ENCODE peak calls at places on chromosomes 3 and 15, in five cellular contexts. One of them, this sample, is unnamed.

GRCh38 chr3:40124918-40125317 is 184.6 kb upstream of the EIF1B start:
- DNase-seq in kidney tubule cell: no peak
- DNase-seq in activated CD4-positive, alpha-beta T cell treated with anti-CD3 and anti-CD28 coated beads, Interleukin-2, amount 10 ng/mL, durations not matched to agents 24 days and 14 days: no peak
- DNase-seq in NCI-H1417: no peak
- DNase-seq in Right ventricle myocardium superior: no peak
- DNase-seq in this sample: peak; percentile 35

GRCh38 chr15:62241135-62241770 is 76.2 kb upstream of the C2CD4B start:
- DNase-seq in kidney tubule cell: peak; percentile 59
- DNase-seq in activated CD4-positive, alpha-beta T cell treated with anti-CD3 and anti-CD28 coated beads, Interleukin-2, amount 10 ng/mL, durations not matched to agents 24 days and 14 days: no peak
- DNase-seq in NCI-H1417: no peak
- DNase-seq in Right ventricle myocardium superior: no peak
- DNase-seq in this sample: no peak

GRCh38 chr15:29122506-29122905 is 147.1 kb downstream of the NSMCE3 start:
- DNase-seq in kidney tubule cell: no peak
- DNase-seq in activated CD4-positive, alpha-beta T cell treated with anti-CD3 and anti-CD28 coated beads, Interleukin-2, amount 10 ng/mL, durations not matched to agents 24 days and 14 days: no peak
- DNase-seq in NCI-H1417: no peak
- DNase-seq in Right ventricle myocardium superior: peak; percentile 10
- DNase-seq in this sample: no peak

GRCh38 chr3:59212128-59212764 is 162.4 kb upstream of the CFAP20DC start:
- DNase-seq in kidney tubule cell: peak; percentile 60
- DNase-seq in activated CD4-positive, alpha-beta T cell treated with anti-CD3 and anti-CD28 coated beads, Interleukin-2, amount 10 ng/mL, durations not matched to agents 24 days and 14 days: peak; percentile 73
- DNase-seq in NCI-H1417: peak; percentile 50
- DNase-seq in Right ventricle myocardium superior: no peak
- DNase-seq in this sample: peak; percentile 66

GRCh38 chr15:31516459-31516858 is 189.8 kb downstream of the KLF13 start:
- DNase-seq in kidney tubule cell: no peak
- DNase-seq in activated CD4-positive, alpha-beta T cell treated with anti-CD3 and anti-CD28 coated beads, Interleukin-2, amount 10 ng/mL, durations not matched to agents 24 days and 14 days: no peak
- DNase-seq in NCI-H1417: no peak
- DNase-seq in Right ventricle myocardium superior: no peak
- DNase-seq in this sample: no peak

GRCh38 chr15:25504307-25504706 is 65.5 kb upstream of the UBE3A start:
- DNase-seq in kidney tubule cell: peak; percentile 9
- DNase-seq in activated CD4-positive, alpha-beta T cell treated with anti-CD3 and anti-CD28 coated beads, Interleukin-2, amount 10 ng/mL, durations not matched to agents 24 days and 14 days: no peak
- DNase-seq in NCI-H1417: no peak
- DNase-seq in Right ventricle myocardium superior: no peak
- DNase-seq in this sample: no peak

GRCh38 chr3:157533298-157533870 is 30.2 kb upstream of the VEPH1 start:
- DNase-seq in kidney tubule cell: peak; percentile 65
- DNase-seq in activated CD4-positive, alpha-beta T cell treated with anti-CD3 and anti-CD28 coated beads, Interleukin-2, amount 10 ng/mL, durations not matched to agents 24 days and 14 days: no peak
- DNase-seq in NCI-H1417: no peak
- DNase-seq in Right ventricle myocardium superior: no peak
- DNase-seq in this sample: no peak

GRCh38 chr3:27224197-27224596 is 145.0 kb downstream of the NEK10 start:
- DNase-seq in kidney tubule cell: no peak
- DNase-seq in activated CD4-positive, alpha-beta T cell treated with anti-CD3 and anti-CD28 coated beads, Interleukin-2, amount 10 ng/mL, durations not matched to agents 24 days and 14 days: no peak
- DNase-seq in NCI-H1417: no peak
- DNase-seq in Right ventricle myocardium superior: peak; percentile 74
- DNase-seq in this sample: no peak

GRCh38 chr3:53328750-53329149 is 18.6 kb downstream of the DCP1A start:
- DNase-seq in kidney tubule cell: no peak
- DNase-seq in activated CD4-positive, alpha-beta T cell treated with anti-CD3 and anti-CD28 coated beads, Interleukin-2, amount 10 ng/mL, durations not matched to agents 24 days and 14 days: no peak
- DNase-seq in NCI-H1417: no peak
- DNase-seq in Right ventricle myocardium superior: no peak
- DNase-seq in this sample: no peak

GRCh38 chr3:13102386-13103345 is 29.4 kb upstream of the IQSEC1 start:
- DNase-seq in kidney tubule cell: no peak
- DNase-seq in activated CD4-positive, alpha-beta T cell treated with anti-CD3 and anti-CD28 coated beads, Interleukin-2, amount 10 ng/mL, durations not matched to agents 24 days and 14 days: no peak
- DNase-seq in NCI-H1417: no peak
- DNase-seq in Right ventricle myocardium superior: peak; percentile 14
- DNase-seq in this sample: no peak

GRCh38 chr3:160635213-160635612 is 41.7 kb upstream of the ARL14 start:
- DNase-seq in kidney tubule cell: no peak
- DNase-seq in activated CD4-positive, alpha-beta T cell treated with anti-CD3 and anti-CD28 coated beads, Interleukin-2, amount 10 ng/mL, durations not matched to agents 24 days and 14 days: no peak
- DNase-seq in NCI-H1417: no peak
- DNase-seq in Right ventricle myocardium superior: no peak
- DNase-seq in this sample: no peak

GRCh38 chr3:45962033-45962432 is 18.8 kb downstream of the CXCR6 start:
- DNase-seq in kidney tubule cell: no peak
- DNase-seq in activated CD4-positive, alpha-beta T cell treated with anti-CD3 and anti-CD28 coated beads, Interleukin-2, amount 10 ng/mL, durations not matched to agents 24 days and 14 days: peak; percentile 81
- DNase-seq in NCI-H1417: no peak
- DNase-seq in Right ventricle myocardium superior: no peak
- DNase-seq in this sample: no peak

GRCh38 chr3:45937206-45938042 is 5.8 kb upstream of the CXCR6 start:
- DNase-seq in kidney tubule cell: no peak
- DNase-seq in activated CD4-positive, alpha-beta T cell treated with anti-CD3 and anti-CD28 coated beads, Interleukin-2, amount 10 ng/mL, durations not matched to agents 24 days and 14 days: no peak
- DNase-seq in NCI-H1417: no peak
- DNase-seq in Right ventricle myocardium superior: no peak
- DNase-seq in this sample: no peak

GRCh38 chr3:46013316-46014094 is 13.8 kb downstream of the XCR1 start:
- DNase-seq in kidney tubule cell: no peak
- DNase-seq in activated CD4-positive, alpha-beta T cell treated with anti-CD3 and anti-CD28 coated beads, Interleukin-2, amount 10 ng/mL, durations not matched to agents 24 days and 14 days: no peak
- DNase-seq in NCI-H1417: no peak
- DNase-seq in Right ventricle myocardium superior: no peak
- DNase-seq in this sample: no peak

GRCh38 chr15:29141206-29141907 is 128.3 kb downstream of the NSMCE3 start:
- DNase-seq in kidney tubule cell: peak; percentile 69
- DNase-seq in activated CD4-positive, alpha-beta T cell treated with anti-CD3 and anti-CD28 coated beads, Interleukin-2, amount 10 ng/mL, durations not matched to agents 24 days and 14 days: no peak
- DNase-seq in NCI-H1417: no peak
- DNase-seq in Right ventricle myocardium superior: peak; percentile 27
- DNase-seq in this sample: no peak

GRCh38 chr3:19254784-19255338 is 106.6 kb downstream of the KCNH8 start:
- DNase-seq in kidney tubule cell: no peak
- DNase-seq in activated CD4-positive, alpha-beta T cell treated with anti-CD3 and anti-CD28 coated beads, Interleukin-2, amount 10 ng/mL, durations not matched to agents 24 days and 14 days: no peak
- DNase-seq in NCI-H1417: no peak
- DNase-seq in Right ventricle myocardium superior: no peak
- DNase-seq in this sample: no peak

GRCh38 chr15:74200871-74201419 is 1.6 kb downstream of the STRA6 start:
- DNase-seq in kidney tubule cell: peak; percentile 36
- DNase-seq in activated CD4-positive, alpha-beta T cell treated with anti-CD3 and anti-CD28 coated beads, Interleukin-2, amount 10 ng/mL, durations not matched to agents 24 days and 14 days: no peak
- DNase-seq in NCI-H1417: no peak
- DNase-seq in Right ventricle myocardium superior: no peak
- DNase-seq in this sample: no peak

GRCh38 chr3:16402451-16402850 is 111.0 kb downstream of the RFTN1 start:
- DNase-seq in kidney tubule cell: no peak
- DNase-seq in activated CD4-positive, alpha-beta T cell treated with anti-CD3 and anti-CD28 coated beads, Interleukin-2, amount 10 ng/mL, durations not matched to agents 24 days and 14 days: no peak
- DNase-seq in NCI-H1417: no peak
- DNase-seq in Right ventricle myocardium superior: no peak
- DNase-seq in this sample: no peak

GRCh38 chr15:78105541-78106241 is 13.3 kb downstream of the SH2D7 start:
- DNase-seq in kidney tubule cell: no peak
- DNase-seq in activated CD4-positive, alpha-beta T cell treated with anti-CD3 and anti-CD28 coated beads, Interleukin-2, amount 10 ng/mL, durations not matched to agents 24 days and 14 days: peak; percentile 76
- DNase-seq in NCI-H1417: no peak
- DNase-seq in Right ventricle myocardium superior: no peak
- DNase-seq in this sample: no peak

GRCh38 chr15:56734013-56734625 is 810 bp upstream of the ZNF280D start:
- DNase-seq in kidney tubule cell: no peak
- DNase-seq in activated CD4-positive, alpha-beta T cell treated with anti-CD3 and anti-CD28 coated beads, Interleukin-2, amount 10 ng/mL, durations not matched to agents 24 days and 14 days: peak; percentile 59
- DNase-seq in NCI-H1417: no peak
- DNase-seq in Right ventricle myocardium superior: no peak
- DNase-seq in this sample: no peak

GRCh38 chr15:56464893-56465520 is at the start of gene MNS1:
- DNase-seq in kidney tubule cell: peak; percentile 98
- DNase-seq in activated CD4-positive, alpha-beta T cell treated with anti-CD3 and anti-CD28 coated beads, Interleukin-2, amount 10 ng/mL, durations not matched to agents 24 days and 14 days: peak; percentile 94
- DNase-seq in NCI-H1417: peak; percentile 91
- DNase-seq in Right ventricle myocardium superior: peak; percentile 92
- DNase-seq in this sample: peak; percentile 89

GRCh38 chr3:45473841-45474240 is 85.5 kb downstream of the LARS2 start:
- DNase-seq in kidney tubule cell: no peak
- DNase-seq in activated CD4-positive, alpha-beta T cell treated with anti-CD3 and anti-CD28 coated beads, Interleukin-2, amount 10 ng/mL, durations not matched to agents 24 days and 14 days: no peak
- DNase-seq in NCI-H1417: no peak
- DNase-seq in Right ventricle myocardium superior: no peak
- DNase-seq in this sample: no peak

GRCh38 chr15:46365612-46366011 is 730.8 kb downstream of the SQOR start:
- DNase-seq in kidney tubule cell: peak; percentile 13
- DNase-seq in activated CD4-positive, alpha-beta T cell treated with anti-CD3 and anti-CD28 coated beads, Interleukin-2, amount 10 ng/mL, durations not matched to agents 24 days and 14 days: no peak
- DNase-seq in NCI-H1417: no peak
- DNase-seq in Right ventricle myocardium superior: no peak
- DNase-seq in this sample: no peak

GRCh38 chr3:98893740-98894139 is 7.8 kb downstream of the DCBLD2 start:
- DNase-seq in kidney tubule cell: peak; percentile 57
- DNase-seq in activated CD4-positive, alpha-beta T cell treated with anti-CD3 and anti-CD28 coated beads, Interleukin-2, amount 10 ng/mL, durations not matched to agents 24 days and 14 days: no peak
- DNase-seq in NCI-H1417: no peak
- DNase-seq in Right ventricle myocardium superior: no peak
- DNase-seq in this sample: no peak

GRCh38 chr15:22979069-22979698 is 984 bp downstream of the CYFIP1 start:
- DNase-seq in kidney tubule cell: peak; percentile 68
- DNase-seq in activated CD4-positive, alpha-beta T cell treated with anti-CD3 and anti-CD28 coated beads, Interleukin-2, amount 10 ng/mL, durations not matched to agents 24 days and 14 days: peak; percentile 80
- DNase-seq in NCI-H1417: peak; percentile 19
- DNase-seq in Right ventricle myocardium superior: peak; percentile 73
- DNase-seq in this sample: no peak

GRCh38 chr3:194667363-194667762 is 4.6 kb downstream of the LSG1 start:
- DNase-seq in kidney tubule cell: no peak
- DNase-seq in activated CD4-positive, alpha-beta T cell treated with anti-CD3 and anti-CD28 coated beads, Interleukin-2, amount 10 ng/mL, durations not matched to agents 24 days and 14 days: no peak
- DNase-seq in NCI-H1417: no peak
- DNase-seq in Right ventricle myocardium superior: no peak
- DNase-seq in this sample: no peak

GRCh38 chr3:150104564-150104963 is 133.9 kb upstream of the PFN2 start:
- DNase-seq in kidney tubule cell: no peak
- DNase-seq in activated CD4-positive, alpha-beta T cell treated with anti-CD3 and anti-CD28 coated beads, Interleukin-2, amount 10 ng/mL, durations not matched to agents 24 days and 14 days: no peak
- DNase-seq in NCI-H1417: no peak
- DNase-seq in Right ventricle myocardium superior: no peak
- DNase-seq in this sample: no peak